ENCODE peak calls at places on chromosomes 11 and 22, in nine cellular contexts. M is amniotic stem cell; P is NCI-H1930; A is AG10803; U is stimulated activated CD4-positive, alpha-beta T cell treated with anti-CD3 and anti-CD28 coated beads, Interleukin-1b, Interleukin-23, amount 100 ng/mL, for 1 hour; Y is LHCN-M2; Z is lung; X is glutamatergic neuron; N is GM19239. S is an unnamed sample.

GRCh38 chr11:68892576-68892975 is 11.1 kb downstream of the MRPL21 start:
- DNase-seq in M (no peak), P (no peak), A (no peak), U (no peak), Y (no peak), Z (no peak), X (no peak), N (no peak), S (no peak)

GRCh38 chr11:7501251-7501650 is 12.5 kb upstream of the PPFIBP2 start:
- DNase-seq in M (no peak), P (no peak), A (no peak), U (no peak), Y (no peak), Z (no peak), X (no peak), N (no peak), S (no peak)

GRCh38 chr11:68099474-68100405 is 21.4 kb downstream of the CHKA start:
- DNase-seq in M (no peak), P (no peak), A (no peak), U (no peak), Y (no peak), Z (peak), X (no peak), N (no peak), S (no peak)

GRCh38 chr11:117295438-117296137 is 4.4 kb downstream of the BACE1-AS start:
- DNase-seq in M (no peak), P (no peak), A (no peak), U (no peak), Y (no peak), Z (no peak), X (no peak), N (no peak), S (no peak)

GRCh38 chr22:46051646-46052045 is 74.7 kb upstream of the WNT7B start:
- DNase-seq in M (no peak), P (no peak), A (no peak), U (no peak), Y (no peak), Z (no peak), X (no peak), N (no peak), S (no peak)

GRCh38 chr11:62069961-62070919 is 53.6 kb upstream of the INCENP start:
- DNase-seq in M (no peak), P (no peak), A (no peak), U (no peak), Y (no peak), Z (no peak), X (no peak), N (no peak), S (no peak)

GRCh38 chr22:48719978-48720661 is 1107.6 kb downstream of the BRD1 start:
- DNase-seq in M (no peak), P (peak), A (no peak), U (no peak), Y (no peak), Z (no peak), X (no peak), N (no peak), S (no peak)

GRCh38 chr11:65185869-65186341 is 4.2 kb downstream of the CAPN1 start:
- DNase-seq in M (no peak), P (no peak), A (no peak), U (no peak), Y (no peak), Z (no peak), X (no peak), N (no peak), S (no peak)

GRCh38 chr11:127003260-127003981 is 2.9 kb upstream of the KIRREL3 start:
- DNase-seq in M (peak), P (peak), A (peak), U (no peak), Y (peak), Z (no peak), X (peak), N (no peak), S (no peak)

GRCh38 chr11:120198403-120198786 is 12.4 kb upstream of the OAF start:
- DNase-seq in M (no peak), P (no peak), A (no peak), U (no peak), Y (no peak), Z (no peak), X (no peak), N (no peak), S (no peak)

GRCh38 chr22:36758792-36759271 is 17.1 kb downstream of the IFT27 start:
- DNase-seq in M (no peak), P (no peak), A (no peak), U (no peak), Y (no peak), Z (no peak), X (no peak), N (no peak), S (no peak)

GRCh38 chr22:40524392-40525249 is 111.9 kb downstream of the MRTFA start:
- DNase-seq in M (no peak), P (no peak), A (peak), U (no peak), Y (no peak), Z (no peak), X (no peak), N (no peak), S (no peak)

GRCh38 chr11:48095779-48096470 is 115.6 kb downstream of the PTPRJ start:
- DNase-seq in M (no peak), P (no peak), A (peak), U (no peak), Y (no peak), Z (no peak), X (no peak), N (no peak), S (no peak)

GRCh38 chr11:2781413-2782274 is 81.8 kb upstream of the KCNQ1OT1 start:
- DNase-seq in M (no peak), P (no peak), A (no peak), U (no peak), Y (no peak), Z (peak), X (peak), N (no peak), S (no peak)

GRCh38 chr11:119571311-119571710 is 148.3 kb upstream of the THY1 start:
- DNase-seq in M (no peak), P (no peak), A (no peak), U (no peak), Y (no peak), Z (no peak), X (no peak), N (no peak), S (peak)

GRCh38 chr22:17423616-17424015 is 54.4 kb downstream of the CECR2 start:
- DNase-seq in M (no peak), P (no peak), A (no peak), U (no peak), Y (no peak), Z (no peak), X (no peak), N (no peak), S (no peak)

GRCh38 chr11:57786436-57786835 is 24.8 kb downstream of the CTNND1 start:
- DNase-seq in M (no peak), P (no peak), A (peak), U (no peak), Y (no peak), Z (no peak), X (no peak), N (no peak), S (no peak)

GRCh38 chr22:39375646-39376045 is 23.9 kb upstream of the TAB1 start:
- DNase-seq in M (no peak), P (no peak), A (no peak), U (no peak), Y (no peak), Z (no peak), X (no peak), N (no peak), S (no peak)

GRCh38 chr11:114774599-114775365 is 96.5 kb downstream of the NXPE2 start:
- DNase-seq in M (no peak), P (peak), A (peak), U (no peak), Y (peak), Z (peak), X (peak), N (peak), S (peak)

GRCh38 chr22:46803031-46803880 is 40.8 kb downstream of the TBC1D22A start:
- DNase-seq in M (no peak), P (no peak), A (no peak), U (peak), Y (no peak), Z (peak), X (peak), N (peak), S (no peak)

GRCh38 chr11:108959874-108960273 is 295.0 kb downstream of the DDX10 start:
- DNase-seq in M (no peak), P (no peak), A (no peak), U (no peak), Y (no peak), Z (no peak), X (no peak), N (no peak), S (no peak)

GRCh38 chr22:39910875-39911601 is 10.2 kb downstream of the GRAP2 start:
- DNase-seq in M (no peak), P (no peak), A (no peak), U (no peak), Y (no peak), Z (no peak), X (no peak), N (no peak), S (no peak)